ENCODE peak calls at places on chromosomes 16 and 17, in nine cellular contexts. One of them, this sample, is unnamed.

GRCh38 chr17:35148144-35148543 is 527 bp downstream of the UNC45B start:
- DNase-seq in neural crest cell: no peak
- DNase-seq in CD14-positive monocyte: no peak
- DNase-seq in cardiac muscle cell: no peak
- DNase-seq in pancreas: no peak
- DNase-seq in right lobe of liver: no peak
- DNase-seq in BE2C: no peak
- DNase-seq in fibroblast of lung: no peak
- DNase-seq in psoas muscle: no peak
- DNase-seq in this sample: no peak

GRCh38 chr16:50475170-50475569 is 73.0 kb upstream of the NKD1 start:
- DNase-seq in neural crest cell: no peak
- DNase-seq in CD14-positive monocyte: no peak
- DNase-seq in cardiac muscle cell: no peak
- DNase-seq in pancreas: no peak
- DNase-seq in right lobe of liver: no peak
- DNase-seq in BE2C: no peak
- DNase-seq in fibroblast of lung: no peak
- DNase-seq in psoas muscle: no peak
- DNase-seq in this sample: no peak

GRCh38 chr17:66737524-66737923 is 97.4 kb upstream of the CACNG5 start:
- DNase-seq in neural crest cell: peak
- DNase-seq in CD14-positive monocyte: no peak
- DNase-seq in cardiac muscle cell: peak
- DNase-seq in pancreas: no peak
- DNase-seq in right lobe of liver: no peak
- DNase-seq in BE2C: peak
- DNase-seq in fibroblast of lung: peak
- DNase-seq in psoas muscle: peak
- DNase-seq in this sample: peak

GRCh38 chr17:75757086-75757681 is 7.8 kb downstream of the GALK1 start:
- DNase-seq in neural crest cell: no peak
- DNase-seq in CD14-positive monocyte: no peak
- DNase-seq in cardiac muscle cell: no peak
- DNase-seq in pancreas: no peak
- DNase-seq in right lobe of liver: no peak
- DNase-seq in BE2C: no peak
- DNase-seq in fibroblast of lung: no peak
- DNase-seq in psoas muscle: peak
- DNase-seq in this sample: peak

GRCh38 chr16:50202926-50203624 is 50.0 kb downstream of the TENT4B start:
- DNase-seq in neural crest cell: no peak
- DNase-seq in CD14-positive monocyte: no peak
- DNase-seq in cardiac muscle cell: peak
- DNase-seq in pancreas: no peak
- DNase-seq in right lobe of liver: no peak
- DNase-seq in BE2C: no peak
- DNase-seq in fibroblast of lung: peak
- DNase-seq in psoas muscle: no peak
- DNase-seq in this sample: no peak

GRCh38 chr17:77528516-77529327 is 388.0 kb downstream of the SEC14L1 start:
- DNase-seq in neural crest cell: peak
- DNase-seq in CD14-positive monocyte: no peak
- DNase-seq in cardiac muscle cell: no peak
- DNase-seq in pancreas: no peak
- DNase-seq in right lobe of liver: no peak
- DNase-seq in BE2C: peak
- DNase-seq in fibroblast of lung: no peak
- DNase-seq in psoas muscle: peak
- DNase-seq in this sample: no peak

GRCh38 chr16:84672276-84673202 is 24.2 kb downstream of the KLHL36 start:
- DNase-seq in neural crest cell: peak
- DNase-seq in CD14-positive monocyte: peak
- DNase-seq in cardiac muscle cell: peak
- DNase-seq in pancreas: peak
- DNase-seq in right lobe of liver: peak
- DNase-seq in BE2C: peak
- DNase-seq in fibroblast of lung: peak
- DNase-seq in psoas muscle: peak
- DNase-seq in this sample: peak

GRCh38 chr16:85628651-85629050 is 15.5 kb downstream of the GSE1 start:
- DNase-seq in neural crest cell: no peak
- DNase-seq in CD14-positive monocyte: no peak
- DNase-seq in cardiac muscle cell: no peak
- DNase-seq in pancreas: no peak
- DNase-seq in right lobe of liver: no peak
- DNase-seq in BE2C: no peak
- DNase-seq in fibroblast of lung: no peak
- DNase-seq in psoas muscle: no peak
- DNase-seq in this sample: no peak

GRCh38 chr16:57023541-57024249 is 34.3 kb downstream of the NLRC5 start:
- DNase-seq in neural crest cell: no peak
- DNase-seq in CD14-positive monocyte: no peak
- DNase-seq in cardiac muscle cell: no peak
- DNase-seq in pancreas: no peak
- DNase-seq in right lobe of liver: peak
- DNase-seq in BE2C: no peak
- DNase-seq in fibroblast of lung: no peak
- DNase-seq in psoas muscle: no peak
- DNase-seq in this sample: no peak

GRCh38 chr17:58302919-58303551 is 22.3 kb upstream of the MPO start:
- DNase-seq in neural crest cell: no peak
- DNase-seq in CD14-positive monocyte: no peak
- DNase-seq in cardiac muscle cell: no peak
- DNase-seq in pancreas: no peak
- DNase-seq in right lobe of liver: no peak
- DNase-seq in BE2C: no peak
- DNase-seq in fibroblast of lung: no peak
- DNase-seq in psoas muscle: no peak
- DNase-seq in this sample: no peak

GRCh38 chr17:6463616-6464445 is 19.6 kb downstream of the PIMREG start:
- DNase-seq in neural crest cell: no peak
- DNase-seq in CD14-positive monocyte: peak
- DNase-seq in cardiac muscle cell: no peak
- DNase-seq in pancreas: no peak
- DNase-seq in right lobe of liver: no peak
- DNase-seq in BE2C: no peak
- DNase-seq in fibroblast of lung: no peak
- DNase-seq in psoas muscle: peak
- DNase-seq in this sample: peak

GRCh38 chr16:1493746-1494094 is 560 bp downstream of the TELO2 start:
- DNase-seq in neural crest cell: no peak
- DNase-seq in CD14-positive monocyte: no peak
- DNase-seq in cardiac muscle cell: no peak
- DNase-seq in pancreas: no peak
- DNase-seq in right lobe of liver: peak
- DNase-seq in BE2C: peak
- DNase-seq in fibroblast of lung: no peak
- DNase-seq in psoas muscle: peak
- DNase-seq in this sample: peak

GRCh38 chr16:1494711-1495110 is 1.6 kb downstream of the TELO2 start:
- DNase-seq in neural crest cell: no peak
- DNase-seq in CD14-positive monocyte: no peak
- DNase-seq in cardiac muscle cell: peak
- DNase-seq in pancreas: no peak
- DNase-seq in right lobe of liver: no peak
- DNase-seq in BE2C: no peak
- DNase-seq in fibroblast of lung: peak
- DNase-seq in psoas muscle: peak
- DNase-seq in this sample: no peak

GRCh38 chr16:1494129-1494640 is 1.0 kb downstream of the TELO2 start:
- DNase-seq in neural crest cell: no peak
- DNase-seq in CD14-positive monocyte: no peak
- DNase-seq in cardiac muscle cell: peak
- DNase-seq in pancreas: no peak
- DNase-seq in right lobe of liver: no peak
- DNase-seq in BE2C: peak
- DNase-seq in fibroblast of lung: peak
- DNase-seq in psoas muscle: peak
- DNase-seq in this sample: no peak

GRCh38 chr16:1492082-1492922 is 858 bp upstream of the TELO2 start:
- DNase-seq in neural crest cell: no peak
- DNase-seq in CD14-positive monocyte: no peak
- DNase-seq in cardiac muscle cell: no peak
- DNase-seq in pancreas: no peak
- DNase-seq in right lobe of liver: no peak
- DNase-seq in BE2C: peak
- DNase-seq in fibroblast of lung: no peak
- DNase-seq in psoas muscle: no peak
- DNase-seq in this sample: no peak

GRCh38 chr16:1492923-1493745 is at the start of gene TELO2:
- DNase-seq in neural crest cell: peak
- DNase-seq in CD14-positive monocyte: peak
- DNase-seq in cardiac muscle cell: peak
- DNase-seq in pancreas: peak
- DNase-seq in right lobe of liver: peak
- DNase-seq in BE2C: peak
- DNase-seq in fibroblast of lung: peak
- DNase-seq in psoas muscle: peak
- DNase-seq in this sample: peak
- TF ChIP-seq CTCF in neural crest cell: peak
- TF ChIP-seq CTCF in CD14-positive monocyte: no peak
- TF ChIP-seq CTCF in cardiac muscle cell: no peak
- TF ChIP-seq CTCF in pancreas: no peak
- TF ChIP-seq CTCF in right lobe of liver: no peak
- TF ChIP-seq CTCF in BE2C: no peak
- TF ChIP-seq CTCF in fibroblast of lung: no peak
- TF ChIP-seq CTCF in psoas muscle: no peak
- TF ChIP-seq CTCF in this sample: no peak

GRCh38 chr16:48117217-48118105 is 38.3 kb downstream of the ABCC12 start:
- DNase-seq in neural crest cell: peak
- DNase-seq in CD14-positive monocyte: peak
- DNase-seq in cardiac muscle cell: peak
- DNase-seq in pancreas: no peak
- DNase-seq in right lobe of liver: no peak
- DNase-seq in BE2C: peak
- DNase-seq in fibroblast of lung: peak
- DNase-seq in psoas muscle: peak
- DNase-seq in this sample: no peak
- TF ChIP-seq CTCF in neural crest cell: peak
- TF ChIP-seq CTCF in CD14-positive monocyte: peak
- TF ChIP-seq CTCF in cardiac muscle cell: peak
- TF ChIP-seq CTCF in pancreas: peak
- TF ChIP-seq CTCF in right lobe of liver: peak
- TF ChIP-seq CTCF in BE2C: peak
- TF ChIP-seq CTCF in fibroblast of lung: peak
- TF ChIP-seq CTCF in psoas muscle: peak
- TF ChIP-seq CTCF in this sample: peak

GRCh38 chr17:49906511-49907136 is 58.8 kb upstream of the TAC4 start:
- DNase-seq in neural crest cell: no peak
- DNase-seq in CD14-positive monocyte: no peak
- DNase-seq in cardiac muscle cell: no peak
- DNase-seq in pancreas: no peak
- DNase-seq in right lobe of liver: no peak
- DNase-seq in BE2C: no peak
- DNase-seq in fibroblast of lung: no peak
- DNase-seq in psoas muscle: no peak
- DNase-seq in this sample: no peak

GRCh38 chr17:49907279-49907678 is 59.4 kb upstream of the TAC4 start:
- DNase-seq in neural crest cell: no peak
- DNase-seq in CD14-positive monocyte: no peak
- DNase-seq in cardiac muscle cell: no peak
- DNase-seq in pancreas: no peak
- DNase-seq in right lobe of liver: no peak
- DNase-seq in BE2C: no peak
- DNase-seq in fibroblast of lung: no peak
- DNase-seq in psoas muscle: no peak
- DNase-seq in this sample: no peak

GRCh38 chr17:49901460-49902331 is 53.8 kb upstream of the TAC4 start:
- DNase-seq in neural crest cell: no peak
- DNase-seq in CD14-positive monocyte: no peak
- DNase-seq in cardiac muscle cell: no peak
- DNase-seq in pancreas: no peak
- DNase-seq in right lobe of liver: no peak
- DNase-seq in BE2C: no peak
- DNase-seq in fibroblast of lung: no peak
- DNase-seq in psoas muscle: no peak
- DNase-seq in this sample: no peak

GRCh38 chr17:49903523-49903922 is 55.7 kb upstream of the TAC4 start:
- DNase-seq in neural crest cell: no peak
- DNase-seq in CD14-positive monocyte: no peak
- DNase-seq in cardiac muscle cell: no peak
- DNase-seq in pancreas: no peak
- DNase-seq in right lobe of liver: no peak
- DNase-seq in BE2C: no peak
- DNase-seq in fibroblast of lung: no peak
- DNase-seq in psoas muscle: no peak
- DNase-seq in this sample: no peak

DNA sequence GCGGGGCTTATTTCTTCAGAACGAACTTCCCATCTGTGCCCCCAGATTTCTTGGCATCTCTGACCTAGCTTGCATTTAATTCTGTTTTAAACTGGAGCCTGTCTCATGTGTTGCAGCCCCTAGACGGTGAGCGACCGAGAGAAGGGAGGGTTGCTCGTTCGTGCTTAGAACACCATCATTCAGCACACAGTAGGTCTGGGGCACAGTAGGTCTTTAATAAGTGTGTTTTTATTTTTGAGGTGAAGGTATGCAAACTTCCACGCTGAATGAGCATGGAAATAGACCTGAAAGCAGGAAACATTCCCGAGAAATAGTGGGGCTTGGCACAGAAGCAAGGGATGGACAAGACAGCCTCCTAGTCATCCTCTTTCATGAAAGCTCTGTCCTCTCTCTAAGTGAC is 57.0 kb upstream of the TAC4 start:
- DNase-seq in neural crest cell: no peak
- DNase-seq in CD14-positive monocyte: no peak
- DNase-seq in cardiac muscle cell: no peak
- DNase-seq in pancreas: no peak
- DNase-seq in right lobe of liver: no peak
- DNase-seq in BE2C: no peak
- DNase-seq in fibroblast of lung: no peak
- DNase-seq in psoas muscle: no peak
- DNase-seq in this sample: no peak
- TF ChIP-seq CTCF in neural crest cell: no peak
- TF ChIP-seq CTCF in CD14-positive monocyte: no peak
- TF ChIP-seq CTCF in cardiac muscle cell: no peak
- TF ChIP-seq CTCF in pancreas: no peak
- TF ChIP-seq CTCF in right lobe of liver: no peak
- TF ChIP-seq CTCF in BE2C: no peak
- TF ChIP-seq CTCF in fibroblast of lung: no peak
- TF ChIP-seq CTCF in psoas muscle: no peak
- TF ChIP-seq CTCF in this sample: no peak

DNA sequence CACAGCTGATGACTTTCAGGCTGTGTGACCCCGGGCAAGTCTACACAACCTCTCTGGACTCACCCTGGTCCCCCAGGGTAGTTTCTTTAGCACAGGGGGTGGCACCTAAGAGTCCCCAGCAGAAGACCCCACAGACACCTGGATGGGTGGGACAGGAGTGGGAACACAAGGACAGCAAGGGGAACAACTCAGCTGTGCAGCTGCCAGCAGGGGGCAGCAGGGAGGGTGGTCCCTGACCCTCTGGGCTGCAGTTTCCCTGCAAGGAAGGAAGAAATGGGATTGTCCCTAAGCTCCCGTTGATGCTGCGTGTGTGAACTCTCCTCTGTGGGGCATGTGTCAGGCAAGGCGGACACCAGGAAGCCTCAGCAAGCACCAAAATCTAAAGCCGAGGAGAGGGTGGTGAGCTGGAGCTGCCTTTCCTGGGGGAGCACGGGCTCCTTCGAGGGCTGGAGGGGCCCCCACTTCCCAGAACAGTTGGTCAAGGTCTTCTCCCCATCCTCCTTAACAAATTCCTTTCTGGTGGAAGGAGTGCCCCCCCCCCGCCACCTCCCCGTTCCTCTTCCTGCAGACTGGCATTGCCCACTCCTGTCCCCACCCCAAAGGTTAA is 24.1 kb upstream of the CDH5 start:
- DNase-seq in neural crest cell: peak
- DNase-seq in CD14-positive monocyte: no peak
- DNase-seq in cardiac muscle cell: peak
- DNase-seq in pancreas: no peak
- DNase-seq in right lobe of liver: no peak
- DNase-seq in BE2C: peak
- DNase-seq in fibroblast of lung: no peak
- DNase-seq in psoas muscle: no peak
- DNase-seq in this sample: no peak
- TF ChIP-seq CTCF in neural crest cell: peak
- TF ChIP-seq CTCF in CD14-positive monocyte: peak
- TF ChIP-seq CTCF in cardiac muscle cell: peak
- TF ChIP-seq CTCF in pancreas: peak
- TF ChIP-seq CTCF in right lobe of liver: peak
- TF ChIP-seq CTCF in BE2C: peak
- TF ChIP-seq CTCF in fibroblast of lung: peak
- TF ChIP-seq CTCF in psoas muscle: peak
- TF ChIP-seq CTCF in this sample: peak

This sample was measured in left lung.